ENCODE peak calls at places on chromosomes 6 and 20, in ten cellular contexts. G is foreskin fibroblast, E is lung, R is RWPE2, J is coronary artery, F is transverse colon, Z is H9, T is brain microvascular endothelial cell, C is ovary, K is Calu3. B is an unnamed sample.

GRCh38 chr20:35305682-35306556 is 13.7 kb upstream of the FAM83C start:
- DNase-seq in K (peak), F (peak), G (peak), T (peak), J (no peak), Z (no peak), C (no peak), R (peak), E (no peak), B (no peak)

GRCh38 chr6:53484409-53485280 is 60.3 kb downstream of the GCLC start:
- DNase-seq in J (no peak), E (peak), C (no peak), T (peak), Z (peak), R (no peak), G (peak), F (peak), K (peak), B (peak)

GRCh38 chr6:56806368-56806767 is 148.5 kb upstream of the BEND6 start:
- DNase-seq in Z (no peak), J (no peak), F (no peak), E (no peak), K (no peak), R (no peak), G (no peak), T (no peak), C (no peak), B (no peak)

GRCh38 chr20:35451295-35451694 is 4.1 kb upstream of the CEP250 start:
- DNase-seq in K (no peak), G (no peak), C (no peak), F (no peak), T (no peak), E (no peak), R (peak), Z (no peak), J (no peak), B (no peak)

GRCh38 chr6:33343953-33344611 is 26.5 kb upstream of the ZBTB22 start:
- DNase-seq in K (no peak), E (no peak), C (no peak), F (no peak), G (no peak), J (no peak), Z (no peak), R (no peak), T (no peak), B (no peak)

GRCh38 chr6:100078509-100078908 is 84.5 kb upstream of the MCHR2 start:
- DNase-seq in Z (peak), K (peak), F (no peak), R (no peak), G (no peak), T (peak), E (no peak), C (no peak), J (no peak), B (peak)

GRCh38 chr20:54368578-54368977 is 106.8 kb upstream of the DOK5 start:
- DNase-seq in F (no peak), C (no peak), J (no peak), E (no peak), G (no peak), R (no peak), K (no peak), T (no peak), Z (no peak), B (no peak)

GRCh38 chr6:18179770-18180393 is 24.7 kb downstream of the KDM1B start:
- DNase-seq in E (peak), Z (no peak), F (peak), C (no peak), R (no peak), G (no peak), J (no peak), K (no peak), T (no peak), B (peak)

GRCh38 chr6:20870493-20870892 is 336.2 kb downstream of the CDKAL1 start:
- DNase-seq in R (no peak), T (no peak), G (no peak), Z (no peak), E (no peak), F (no peak), C (no peak), J (no peak), K (no peak), B (no peak)

GRCh38 chr6:133339543-133340384 is 98.6 kb downstream of the EYA4 start:
- DNase-seq in E (no peak), G (no peak), T (no peak), C (no peak), R (no peak), J (no peak), F (no peak), K (no peak), Z (no peak), B (no peak)

GRCh38 chr20:50369225-50370035 is 140.8 kb upstream of the PTPN1 start:
- DNase-seq in T (no peak), C (no peak), J (no peak), Z (no peak), F (peak), R (peak), K (peak), E (peak), G (no peak), B (peak)

GRCh38 chr6:159953091-159953581 is 15.7 kb upstream of the IGF2R start:
- DNase-seq in Z (no peak), T (no peak), J (no peak), R (no peak), K (no peak), G (peak), F (no peak), C (peak), E (peak), B (peak)

GRCh38 chr6:161410736-161411135 is 136.9 kb upstream of the AGPAT4 start:
- DNase-seq in J (no peak), T (no peak), E (no peak), C (no peak), F (no peak), K (no peak), Z (no peak), R (no peak), G (no peak), B (no peak)

GRCh38 chr20:44948513-44948912 is 11.7 kb downstream of the TOMM34 start:
- DNase-seq in K (no peak), J (no peak), F (no peak), G (no peak), Z (no peak), E (no peak), R (no peak), T (no peak), C (no peak), B (no peak)

GRCh38 chr6:95576621-95577316 is 566 bp upstream of the MANEA start:
- DNase-seq in G (no peak), F (no peak), E (no peak), J (no peak), K (no peak), C (no peak), T (no peak), Z (no peak), R (no peak), B (no peak)

GRCh38 chr6:96899019-96899418 is 1.3 kb upstream of the NDUFAF4 start:
- DNase-seq in Z (no peak), F (peak), E (no peak), J (no peak), K (peak), G (peak), C (no peak), T (peak), R (no peak), B (no peak)

DNA sequence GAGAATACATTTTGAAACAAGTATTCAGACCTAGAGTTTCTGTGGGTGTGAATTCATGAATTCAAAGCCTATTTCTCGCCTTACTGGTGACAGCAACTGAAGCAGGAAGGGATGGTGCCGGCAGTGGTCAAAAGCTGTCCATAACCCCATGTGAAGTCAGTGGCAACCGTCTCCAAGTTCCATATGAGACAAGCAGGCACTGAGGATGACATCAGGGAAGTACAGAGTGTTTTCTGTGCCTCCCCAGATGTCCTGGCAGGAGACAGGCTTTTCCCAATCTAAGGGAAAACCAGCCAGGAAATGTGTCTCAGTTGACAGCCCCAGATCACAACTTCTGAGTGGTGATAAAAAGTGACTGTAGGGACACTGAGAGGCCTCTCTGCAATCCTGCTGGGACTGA is 66.6 kb downstream of the HIVEP2 start:
- DNase-seq in E (no peak), G (no peak), T (no peak), Z (no peak), C (no peak), J (no peak), R (no peak), K (no peak), F (no peak), B (no peak)
- TF ChIP-seq CTCF in E (no peak), G (no peak), T (no peak), Z (no peak), C (no peak), J (no peak), R (no peak), K (no peak), F (no peak), B (no peak)

DNA sequence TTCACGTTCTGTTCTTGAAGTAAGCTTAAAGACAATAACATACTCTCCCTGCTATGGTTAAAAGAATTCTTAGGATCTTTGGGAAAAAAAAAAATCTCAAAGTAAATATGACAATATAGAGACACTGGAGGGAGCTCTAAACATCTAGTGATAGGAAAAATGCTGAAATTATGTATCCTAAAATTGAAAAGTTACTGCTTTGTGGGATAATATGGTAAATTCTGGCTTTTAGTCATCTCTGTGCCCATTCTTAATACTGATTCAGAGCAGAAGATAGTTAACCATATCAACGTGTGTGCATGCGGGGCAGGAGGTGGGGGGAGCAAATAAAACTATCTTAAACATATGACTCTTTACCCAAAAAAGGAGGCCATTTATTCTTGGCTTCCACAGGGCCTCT is 165.4 kb downstream of the GMPR start:
- DNase-seq in K (no peak), F (no peak), R (no peak), C (no peak), J (no peak), E (no peak), Z (no peak), T (no peak), G (no peak), B (no peak)
- TF ChIP-seq CTCF in K (no peak), F (no peak), R (peak), C (peak), J (no peak), E (no peak), Z (peak), T (no peak), G (no peak), B (peak)

GRCh38 chr6:138403801-138404665 is at the start of gene HEBP2:
- DNase-seq in K (peak), J (peak), C (peak), R (peak), G (peak), T (peak), F (peak), E (peak), Z (peak), B (peak)
- TF ChIP-seq CTCF in K (peak), J (peak), C (peak), R (peak), G (peak), T (peak), F (peak), E (peak), Z (peak), B (peak)

DNA sequence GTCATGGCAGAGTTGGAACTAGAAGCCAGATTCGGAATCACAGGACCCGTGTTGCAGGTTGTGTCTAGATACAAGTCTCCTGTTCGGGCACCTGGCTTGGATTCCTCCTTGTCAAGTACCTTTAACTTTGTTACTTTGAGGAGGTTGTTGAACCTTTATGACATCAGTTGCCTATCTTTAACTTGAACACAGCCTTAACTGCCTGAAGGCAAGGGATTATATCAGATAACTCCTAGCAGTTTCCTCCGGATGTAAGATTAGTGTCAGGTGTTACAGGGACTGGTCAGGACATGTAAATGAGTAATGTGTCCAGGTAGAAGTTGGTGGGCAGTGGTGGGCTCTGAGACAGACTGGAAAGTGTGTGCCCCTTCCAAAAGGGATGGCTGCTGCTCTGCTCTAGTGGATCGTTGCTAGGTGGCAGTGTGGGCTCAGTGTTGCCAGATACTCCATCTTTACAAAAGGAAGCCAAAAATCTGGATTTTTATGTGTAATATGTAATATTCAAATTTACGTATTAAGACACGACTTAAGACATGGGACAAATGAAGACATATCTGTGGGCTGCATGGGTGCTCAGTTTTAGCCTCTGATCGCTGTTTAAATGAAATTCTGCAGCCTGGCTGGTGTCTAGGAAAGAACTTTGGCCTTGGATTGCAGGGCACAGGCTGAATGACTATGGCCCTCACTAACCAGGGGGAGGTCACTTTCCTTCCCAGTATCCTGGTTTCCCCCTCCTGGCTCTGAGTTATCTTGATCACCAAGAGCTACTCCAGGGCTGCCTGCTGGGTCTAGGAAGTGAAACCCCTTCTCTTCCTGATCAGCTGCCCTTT is 27.1 kb downstream of the CHMP4B start:
- DNase-seq in Z (no peak), G (no peak), T (no peak), C (no peak), F (peak), K (no peak), E (no peak), R (no peak), J (no peak), B (no peak)
- TF ChIP-seq CTCF in Z (peak), G (no peak), T (peak), C (no peak), F (no peak), K (no peak), E (no peak), R (peak), J (no peak), B (no peak)

GRCh38 chr20:48986899-48987298 is 59.2 kb upstream of the CSE1L start:
- DNase-seq in R (no peak), G (no peak), T (no peak), J (no peak), K (peak), Z (no peak), E (no peak), F (no peak), C (no peak), B (peak)
- TF ChIP-seq CTCF in R (peak), G (peak), T (peak), J (no peak), K (peak), Z (peak), E (no peak), F (no peak), C (no peak), B (peak)

GRCh38 chr6:77650098-77650663 is 2.7 kb upstream of the MEI4 start:
- DNase-seq in R (peak), T (no peak), C (peak), K (peak), J (peak), Z (peak), F (peak), G (no peak), E (no peak), B (peak)
- TF ChIP-seq CTCF in R (no peak), T (peak), C (no peak), K (peak), J (peak), Z (peak), F (no peak), G (no peak), E (no peak), B (peak)

B was measured in body of pancreas.